ENCODE peak calls at places on chromosomes 12 and 14, in eight cellular contexts. One of them, this sample, is unnamed.

GRCh38 chr12:5204831-5205230 is 161.2 kb downstream of the KCNA5 start:
- DNase-seq in tibial artery: no peak
- DNase-seq in fibroblast of pulmonary artery: no peak
- DNase-seq in thyroid gland: no peak
- DNase-seq in NCI-H2081: no peak
- DNase-seq in activated T-helper 1 cell treated with Interleukin-2 at 50 U/mL for 16 hours: no peak
- DNase-seq in EL: no peak
- DNase-seq in T47D: no peak
- DNase-seq in this sample: no peak

GRCh38 chr14:90109858-90110257 is 48.1 kb downstream of the KCNK13 start:
- DNase-seq in tibial artery: no peak
- DNase-seq in fibroblast of pulmonary artery: no peak
- DNase-seq in thyroid gland: peak; percentile 23
- DNase-seq in NCI-H2081: peak; percentile 23
- DNase-seq in activated T-helper 1 cell treated with Interleukin-2 at 50 U/mL for 16 hours: no peak
- DNase-seq in EL: no peak
- DNase-seq in T47D: peak; percentile 56
- DNase-seq in this sample: no peak

GRCh38 chr12:30796508-30796780 is 41.7 kb upstream of the CAPRIN2 start:
- DNase-seq in tibial artery: peak; percentile 66
- DNase-seq in fibroblast of pulmonary artery: peak; percentile 66
- DNase-seq in thyroid gland: peak; percentile 6
- DNase-seq in NCI-H2081: no peak
- DNase-seq in activated T-helper 1 cell treated with Interleukin-2 at 50 U/mL for 16 hours: no peak
- DNase-seq in EL: peak; percentile 64
- DNase-seq in T47D: no peak
- DNase-seq in this sample: no peak

GRCh38 chr14:74501135-74501614 is 7.6 kb downstream of the ISCA2 start:
- DNase-seq in tibial artery: peak; percentile 83
- DNase-seq in fibroblast of pulmonary artery: peak; percentile 86
- DNase-seq in thyroid gland: peak; percentile 97
- DNase-seq in NCI-H2081: peak; percentile 52
- DNase-seq in activated T-helper 1 cell treated with Interleukin-2 at 50 U/mL for 16 hours: no peak
- DNase-seq in EL: peak; percentile 67
- DNase-seq in T47D: no peak
- DNase-seq in this sample: peak; percentile 59

GRCh38 chr14:100578552-100578951 is 8.7 kb downstream of the BEGAIN start:
- DNase-seq in tibial artery: no peak
- DNase-seq in fibroblast of pulmonary artery: peak; percentile 17
- DNase-seq in thyroid gland: no peak
- DNase-seq in NCI-H2081: no peak
- DNase-seq in activated T-helper 1 cell treated with Interleukin-2 at 50 U/mL for 16 hours: no peak
- DNase-seq in EL: peak; percentile 34
- DNase-seq in T47D: no peak
- DNase-seq in this sample: no peak

GRCh38 chr12:132624186-132624855 is 5.7 kb downstream of the P2RX2 start:
- DNase-seq in tibial artery: no peak
- DNase-seq in fibroblast of pulmonary artery: no peak
- DNase-seq in thyroid gland: no peak
- DNase-seq in NCI-H2081: no peak
- DNase-seq in activated T-helper 1 cell treated with Interleukin-2 at 50 U/mL for 16 hours: no peak
- DNase-seq in EL: no peak
- DNase-seq in T47D: no peak
- DNase-seq in this sample: no peak

GRCh38 chr12:61272441-61272840 is 987.8 kb upstream of the USP15 start:
- DNase-seq in tibial artery: no peak
- DNase-seq in fibroblast of pulmonary artery: no peak
- DNase-seq in thyroid gland: no peak
- DNase-seq in NCI-H2081: no peak
- DNase-seq in activated T-helper 1 cell treated with Interleukin-2 at 50 U/mL for 16 hours: no peak
- DNase-seq in EL: no peak
- DNase-seq in T47D: no peak
- DNase-seq in this sample: no peak

GRCh38 chr12:113424915-113425823 is 3.0 kb downstream of the SDSL start:
- DNase-seq in tibial artery: no peak
- DNase-seq in fibroblast of pulmonary artery: peak; percentile 71
- DNase-seq in thyroid gland: peak; percentile 39
- DNase-seq in NCI-H2081: peak; percentile 8
- DNase-seq in activated T-helper 1 cell treated with Interleukin-2 at 50 U/mL for 16 hours: peak; percentile 17
- DNase-seq in EL: peak; percentile 49
- DNase-seq in T47D: no peak
- DNase-seq in this sample: no peak

GRCh38 chr14:101977311-101978071 is 13.1 kb downstream of the DYNC1H1 start:
- DNase-seq in tibial artery: peak; percentile 1
- DNase-seq in fibroblast of pulmonary artery: peak; percentile 18
- DNase-seq in thyroid gland: no peak
- DNase-seq in NCI-H2081: no peak
- DNase-seq in activated T-helper 1 cell treated with Interleukin-2 at 50 U/mL for 16 hours: no peak
- DNase-seq in EL: peak; percentile 36
- DNase-seq in T47D: no peak
- DNase-seq in this sample: no peak

GRCh38 chr12:77728018-77728417 is 102.7 kb upstream of the NAV3 start:
- DNase-seq in tibial artery: no peak
- DNase-seq in fibroblast of pulmonary artery: no peak
- DNase-seq in thyroid gland: no peak
- DNase-seq in NCI-H2081: no peak
- DNase-seq in activated T-helper 1 cell treated with Interleukin-2 at 50 U/mL for 16 hours: no peak
- DNase-seq in EL: no peak
- DNase-seq in T47D: no peak
- DNase-seq in this sample: no peak

GRCh38 chr14:76922599-76922998 is 96.4 kb downstream of the LRRC74A start:
- DNase-seq in tibial artery: no peak
- DNase-seq in fibroblast of pulmonary artery: peak; percentile 44
- DNase-seq in thyroid gland: no peak
- DNase-seq in NCI-H2081: no peak
- DNase-seq in activated T-helper 1 cell treated with Interleukin-2 at 50 U/mL for 16 hours: no peak
- DNase-seq in EL: no peak
- DNase-seq in T47D: no peak
- DNase-seq in this sample: no peak

GRCh38 chr12:21649034-21649433 is 8.6 kb downstream of the LDHB start:
- DNase-seq in tibial artery: no peak
- DNase-seq in fibroblast of pulmonary artery: no peak
- DNase-seq in thyroid gland: no peak
- DNase-seq in NCI-H2081: no peak
- DNase-seq in activated T-helper 1 cell treated with Interleukin-2 at 50 U/mL for 16 hours: no peak
- DNase-seq in EL: no peak
- DNase-seq in T47D: no peak
- DNase-seq in this sample: no peak

GRCh38 chr12:6603095-6603567 is 4.0 kb downstream of the CHD4 start:
- DNase-seq in tibial artery: peak; percentile 86
- DNase-seq in fibroblast of pulmonary artery: peak; percentile 48
- DNase-seq in thyroid gland: peak; percentile 24
- DNase-seq in NCI-H2081: peak; percentile 71
- DNase-seq in activated T-helper 1 cell treated with Interleukin-2 at 50 U/mL for 16 hours: no peak
- DNase-seq in EL: peak; percentile 58
- DNase-seq in T47D: no peak
- DNase-seq in this sample: peak; percentile 26

GRCh38 chr14:36503771-36504741 is 16.0 kb downstream of the NKX2-1 start:
- DNase-seq in tibial artery: no peak
- DNase-seq in fibroblast of pulmonary artery: no peak
- DNase-seq in thyroid gland: no peak
- DNase-seq in NCI-H2081: no peak
- DNase-seq in activated T-helper 1 cell treated with Interleukin-2 at 50 U/mL for 16 hours: no peak
- DNase-seq in EL: no peak
- DNase-seq in T47D: no peak
- DNase-seq in this sample: no peak

GRCh38 chr14:67994561-67994960 is 175.0 kb downstream of the RAD51B start:
- DNase-seq in tibial artery: no peak
- DNase-seq in fibroblast of pulmonary artery: no peak
- DNase-seq in thyroid gland: no peak
- DNase-seq in NCI-H2081: no peak
- DNase-seq in activated T-helper 1 cell treated with Interleukin-2 at 50 U/mL for 16 hours: no peak
- DNase-seq in EL: no peak
- DNase-seq in T47D: no peak
- DNase-seq in this sample: no peak

This sample was measured in hypothalamus.